ENCODE peak calls at places on chromosome 19, in eight cellular contexts. O, Y, P, X, R, U, E and S are unnamed samples.
A peak's percentile ranks its signal among the peaks of the same experiment; 100 is the strongest.

GRCh38 chr19:29524201-29524911 is 1.4 kb upstream of the VSTM2B start:
- DNase-seq in O (no peak), Y (no peak), P (no peak), X (no peak), R (peak; percentile 74), U (peak; percentile 70), E (no peak), S (no peak)

GRCh38 chr19:31981545-31981944 is 363.9 kb upstream of the ZNF507 start:
- DNase-seq in O (no peak), Y (no peak), P (no peak), X (no peak), R (no peak), U (no peak), E (no peak), S (no peak)

GRCh38 chr19:40358773-40359172 is 10.3 kb downstream of the PLD3 start:
- DNase-seq in O (no peak), Y (no peak), P (no peak), X (no peak), R (no peak), U (no peak), E (no peak), S (no peak)

GRCh38 chr19:10433131-10433536 is 12.8 kb downstream of the PDE4A start:
- DNase-seq in O (no peak), Y (no peak), P (no peak), X (no peak), R (no peak), U (no peak), E (no peak), S (peak; percentile 5)

GRCh38 chr19:38977445-38978314 is 2.1 kb upstream of the FBXO17 start:
- DNase-seq in O (no peak), Y (no peak), P (peak; percentile 54), X (no peak), R (no peak), U (no peak), E (no peak), S (no peak)

GRCh38 chr19:36060430-36060829 is 5.7 kb downstream of the WDR62 start:
- DNase-seq in O (peak; percentile 45), Y (peak; percentile 15), P (peak; percentile 64), X (no peak), R (peak; percentile 78), U (peak; percentile 69), E (peak; percentile 28), S (peak; percentile 73)

GRCh38 chr19:17739121-17739875 is 12.0 kb upstream of the FCHO1 start:
- DNase-seq in O (no peak), Y (no peak), P (no peak), X (no peak), R (peak; percentile 7), U (peak; percentile 52), E (no peak), S (no peak)

GRCh38 chr19:38385804-38386257 is 2.0 kb downstream of the GGN start:
- DNase-seq in O (no peak), Y (no peak), P (no peak), X (no peak), R (no peak), U (peak; percentile 83), E (no peak), S (no peak)

GRCh38 chr19:51318687-51319675 is 7.5 kb downstream of the IGLON5 start:
- DNase-seq in O (no peak), Y (no peak), P (no peak), X (no peak), R (no peak), U (no peak), E (no peak), S (no peak)

GRCh38 chr19:48745208-48745995 is 1.3 kb downstream of the IZUMO1 start:
- DNase-seq in O (peak; percentile 69), Y (peak; percentile 57), P (peak; percentile 52), X (no peak), R (peak; percentile 37), U (peak; percentile 94), E (peak; percentile 16), S (peak; percentile 87)

GRCh38 chr19:703651-704446 is 4.9 kb upstream of the PALM start:
- DNase-seq in O (peak; percentile 55), Y (peak; percentile 10), P (peak; percentile 36), X (no peak), R (peak; percentile 50), U (peak; percentile 96), E (no peak), S (peak; percentile 66)

GRCh38 chr19:31818740-31819228 is 469.5 kb upstream of the TSHZ3 start:
- DNase-seq in O (no peak), Y (no peak), P (no peak), X (no peak), R (no peak), U (peak; percentile 32), E (no peak), S (no peak)

GRCh38 chr19:21210037-21210621 is 68.3 kb downstream of the ZNF431 start:
- DNase-seq in O (no peak), Y (no peak), P (no peak), X (no peak), R (no peak), U (peak; percentile 25), E (no peak), S (peak; percentile 41)

GRCh38 chr19:19758164-19758563 is 25.3 kb upstream of the ZNF14 start:
- DNase-seq in O (no peak), Y (no peak), P (no peak), X (no peak), R (no peak), U (peak; percentile 44), E (no peak), S (no peak)

GRCh38 chr19:19527674-19528625 is 761 bp upstream of the YJEFN3 start:
- DNase-seq in O (no peak), Y (no peak), P (no peak), X (no peak), R (no peak), U (peak; percentile 1), E (no peak), S (no peak)

GRCh38 chr19:3210347-3211017 is 14.0 kb upstream of the CELF5 start:
- DNase-seq in O (peak; percentile 61), Y (peak; percentile 48), P (peak; percentile 51), X (no peak), R (no peak), U (peak; percentile 84), E (no peak), S (peak; percentile 96)

GRCh38 chr19:6632002-6632621 is 37.8 kb downstream of the TNFSF14 start:
- DNase-seq in O (peak; percentile 46), Y (peak; percentile 54), P (peak; percentile 75), X (peak; percentile 40), R (peak; percentile 60), U (peak; percentile 91), E (peak; percentile 46), S (no peak)

GRCh38 chr19:55178781-55179569 is 1.1 kb downstream of the SYT5 start:
- DNase-seq in O (peak; percentile 69), Y (peak; percentile 50), P (peak; percentile 90), X (no peak), R (peak; percentile 91), U (peak; percentile 96), E (peak; percentile 29), S (no peak)